ENCODE peak calls at places on chromosomes 16 and 17, in eight cellular contexts. S, W, B, R, X, F, N and Z are unnamed samples. For H3K9me3, the result is how much of the 10 kb centered on the place peaks cover.

GRCh38 chr17:64133546-64134215 is 3.7 kb upstream of the ERN1 start:
- DNase-seq in S (peak), W (no peak), B (no peak), R (no peak), X (peak), F (no peak), N (no peak), Z (peak)

GRCh38 chr16:70677499-70678120 is 8.2 kb downstream of the MTSS2 start:
- DNase-seq in S (no peak), W (no peak), B (no peak), R (no peak), X (no peak), F (no peak), N (no peak), Z (no peak)

GRCh38 chr17:47063475-47063874 is 84.4 kb upstream of the RPRML start:
- DNase-seq in S (no peak), W (no peak), B (no peak), R (no peak), X (no peak), F (no peak), N (no peak), Z (no peak)

GRCh38 chr16:31527617-31528287 is at the start of gene AHSP:
- DNase-seq in S (no peak), W (no peak), B (no peak), R (no peak), X (no peak), F (no peak), N (no peak), Z (no peak)

GRCh38 chr17:33982872-33983271 is 272.2 kb upstream of the CCL2 start:
- DNase-seq in S (no peak), W (no peak), B (no peak), R (no peak), X (no peak), F (no peak), N (no peak), Z (no peak)

GRCh38 chr16:1781758-1782407 is 488 bp downstream of the SPSB3 start:
- DNase-seq in S (no peak), W (no peak), B (no peak), R (no peak), X (no peak), F (no peak), N (peak), Z (peak)

GRCh38 chr17:17728550-17729251 is 47.4 kb downstream of the RAI1 start:
- DNase-seq in S (peak), W (no peak), B (no peak), R (no peak), X (no peak), F (no peak), N (peak), Z (no peak)

GRCh38 chr17:76635659-76636360 is 7.7 kb downstream of the ST6GALNAC1 start:
- DNase-seq in S (peak), W (no peak), B (no peak), R (no peak), X (no peak), F (no peak), N (no peak), Z (no peak)

GRCh38 chr17:38925263-38925995 is at the start of gene LASP1NB:
- DNase-seq in S (no peak), W (no peak), B (no peak), R (no peak), X (peak), F (peak), N (no peak), Z (no peak)

GRCh38 chr17:32269377-32269776 is 3.7 kb downstream of the RHBDL3 start:
- DNase-seq in S (no peak), W (no peak), B (peak), R (no peak), X (no peak), F (no peak), N (no peak), Z (no peak)

GRCh38 chr17:58520843-58521430 is 6.5 kb upstream of the MTMR4 start:
- DNase-seq in S (peak), W (no peak), B (no peak), R (no peak), X (no peak), F (no peak), N (no peak), Z (peak)

GRCh38 chr16:30395992-30396560 is 856 bp downstream of the ZNF48 start:
- DNase-seq in S (no peak), W (no peak), B (no peak), R (no peak), X (no peak), F (no peak), N (no peak), Z (peak)

GRCh38 chr16:75402174-75402820 is 31.0 kb downstream of the CFDP1 start:
- DNase-seq in S (peak), W (no peak), B (no peak), R (no peak), X (no peak), F (no peak), N (no peak), Z (peak)

GRCh38 chr16:70018254-70018653 is 67.1 kb downstream of the CLEC18A start:
- DNase-seq in S (peak), W (no peak), B (no peak), R (no peak), X (no peak), F (no peak), N (peak), Z (peak)

GRCh38 chr17:67708378-67708777 is 9.4 kb upstream of the NOL11 start:
- DNase-seq in S (no peak), W (no peak), B (no peak), R (no peak), X (no peak), F (no peak), N (no peak), Z (no peak)

GRCh38 chr17:73192219-73192893 is 499 bp upstream of the COG1 start:
- DNase-seq in S (peak), W (peak), B (peak), R (peak), X (peak), F (peak), N (peak), Z (peak)

GRCh38 chr17:33072421-33073175 is 81.0 kb downstream of the SPACA3 start:
- DNase-seq in S (peak), W (no peak), B (no peak), R (no peak), X (no peak), F (no peak), N (no peak), Z (no peak)

GRCh38 chr16:65068151-65068740 is 53.6 kb downstream of the CDH11 start:
- DNase-seq in S (no peak), W (no peak), B (no peak), R (no peak), X (peak), F (no peak), N (no peak), Z (peak)

GRCh38 chr17:2691069-2691871 is 20.3 kb downstream of the CLUH start:
- DNase-seq in S (no peak), W (peak), B (no peak), R (no peak), X (no peak), F (peak), N (no peak), Z (no peak)

GRCh38 chr17:64216030-64216384 is 47.1 kb downstream of the TEX2 start:
- DNase-seq in S (no peak), W (no peak), B (no peak), R (no peak), X (peak), F (no peak), N (no peak), Z (no peak)

GRCh38 chr16:88781140-88782077 is 3.6 kb downstream of the PIEZO1 start:
- DNase-seq in S (peak), W (peak), B (no peak), R (no peak), X (no peak), F (no peak), N (peak), Z (no peak)

GRCh38 chr17:78611636-78612035 is 34.4 kb upstream of the DNAH17 start:
- DNase-seq in S (no peak), W (no peak), B (no peak), R (peak), X (peak), F (no peak), N (no peak), Z (no peak)

GRCh38 chr16:68401871-68402747 is 46.2 kb downstream of the SMPD3 start:
- DNase-seq in S (peak), W (no peak), B (no peak), R (no peak), X (peak), F (no peak), N (no peak), Z (no peak)

GRCh38 chr16:81429045-81429521 is 15.5 kb upstream of the CMIP start:
- DNase-seq in S (peak), W (no peak), B (peak), R (no peak), X (peak), F (no peak), N (peak), Z (peak)

GRCh38 chr16:82979406-82980111 is 352.8 kb downstream of the CDH13 start:
- DNase-seq in S (no peak), W (no peak), B (no peak), R (no peak), X (peak), F (no peak), N (no peak), Z (no peak)

GRCh38 chr16:278863-279366 is 1.5 kb upstream of the ARHGDIG start:
- DNase-seq in S (peak), W (no peak), B (no peak), R (no peak), X (peak), F (no peak), N (no peak), Z (peak)

GRCh38 chr16:12833939-12834338 is 30.3 kb upstream of the CPPED1 start:
- DNase-seq in S (peak), W (no peak), B (no peak), R (no peak), X (no peak), F (no peak), N (no peak), Z (no peak)

GRCh38 chr17:2853111-2853721 is 57.0 kb downstream of the RAP1GAP2 start:
- DNase-seq in S (peak), W (peak), B (peak), R (no peak), X (peak), F (peak), N (peak), Z (no peak)

GRCh38 chr16:4783951-4784336 is 4.2 kb downstream of the SEPTIN12 start:
- DNase-seq in S (no peak), W (no peak), B (no peak), R (no peak), X (no peak), F (no peak), N (no peak), Z (no peak)

GRCh38 chr16:66087308-66087707 is 279.2 kb upstream of the CDH5 start:
- DNase-seq in S (no peak), W (no peak), B (no peak), R (no peak), X (no peak), F (no peak), N (no peak), Z (no peak)

GRCh38 chr17:5837055-5837491 is 233.1 kb upstream of the WSCD1 start:
- DNase-seq in S (peak), W (no peak), B (no peak), R (peak), X (no peak), F (no peak), N (no peak), Z (no peak)

GRCh38 chr16:24966031-24966430 is 49.1 kb downstream of the ARHGAP17 start:
- DNase-seq in S (no peak), W (no peak), B (no peak), R (no peak), X (no peak), F (no peak), N (no peak), Z (no peak)

GRCh38 chr17:56896217-56896967 is 17.5 kb downstream of the TRIM25 start:
- DNase-seq in S (no peak), W (no peak), B (no peak), R (no peak), X (no peak), F (no peak), N (no peak), Z (no peak)

GRCh38 chr17:17305282-17305801 is 2.2 kb downstream of the NT5M start:
- DNase-seq in S (no peak), W (no peak), B (no peak), R (no peak), X (no peak), F (no peak), N (peak), Z (no peak)

GRCh38 chr16:57677622-57678369 is 9.7 kb downstream of the ADGRG3 start:
- DNase-seq in S (peak), W (no peak), B (peak), R (no peak), X (no peak), F (no peak), N (no peak), Z (no peak)

GRCh38 chr17:70995997-70996396 is 826.7 kb downstream of the KCNJ2 start:
- DNase-seq in S (no peak), W (no peak), B (no peak), R (no peak), X (no peak), F (no peak), N (no peak), Z (no peak)
- H3K9me3 ChIP-seq in S (under half), W (under half), B (under half), R (under half), X (under half), F (under half), N (under half), Z (under half)

GRCh38 chr17:82270651-82271050 is 2.8 kb downstream of the CSNK1D start:
- DNase-seq in S (no peak), W (no peak), B (no peak), R (no peak), X (no peak), F (no peak), N (no peak), Z (no peak)

GRCh38 chr17:82271401-82271800 is 2.1 kb downstream of the CSNK1D start:
- DNase-seq in S (no peak), W (no peak), B (no peak), R (no peak), X (no peak), F (no peak), N (no peak), Z (no peak)

GRCh38 chr17:82267575-82268379 is 5.7 kb downstream of the CSNK1D start:
- DNase-seq in S (peak), W (peak), B (peak), R (peak), X (peak), F (peak), N (peak), Z (no peak)

GRCh38 chr17:82269138-82269881 is 4.2 kb downstream of the CSNK1D start:
- DNase-seq in S (no peak), W (no peak), B (no peak), R (no peak), X (no peak), F (no peak), N (peak), Z (no peak)

GRCh38 chr17:82269882-82270500 is 3.5 kb downstream of the CSNK1D start:
- DNase-seq in S (no peak), W (no peak), B (no peak), R (no peak), X (no peak), F (no peak), N (no peak), Z (no peak)
- H3K27ac ChIP-seq in S (no peak), W (peak), B (no peak), R (peak), X (no peak), F (no peak), N (peak), Z (no peak)

DNA sequence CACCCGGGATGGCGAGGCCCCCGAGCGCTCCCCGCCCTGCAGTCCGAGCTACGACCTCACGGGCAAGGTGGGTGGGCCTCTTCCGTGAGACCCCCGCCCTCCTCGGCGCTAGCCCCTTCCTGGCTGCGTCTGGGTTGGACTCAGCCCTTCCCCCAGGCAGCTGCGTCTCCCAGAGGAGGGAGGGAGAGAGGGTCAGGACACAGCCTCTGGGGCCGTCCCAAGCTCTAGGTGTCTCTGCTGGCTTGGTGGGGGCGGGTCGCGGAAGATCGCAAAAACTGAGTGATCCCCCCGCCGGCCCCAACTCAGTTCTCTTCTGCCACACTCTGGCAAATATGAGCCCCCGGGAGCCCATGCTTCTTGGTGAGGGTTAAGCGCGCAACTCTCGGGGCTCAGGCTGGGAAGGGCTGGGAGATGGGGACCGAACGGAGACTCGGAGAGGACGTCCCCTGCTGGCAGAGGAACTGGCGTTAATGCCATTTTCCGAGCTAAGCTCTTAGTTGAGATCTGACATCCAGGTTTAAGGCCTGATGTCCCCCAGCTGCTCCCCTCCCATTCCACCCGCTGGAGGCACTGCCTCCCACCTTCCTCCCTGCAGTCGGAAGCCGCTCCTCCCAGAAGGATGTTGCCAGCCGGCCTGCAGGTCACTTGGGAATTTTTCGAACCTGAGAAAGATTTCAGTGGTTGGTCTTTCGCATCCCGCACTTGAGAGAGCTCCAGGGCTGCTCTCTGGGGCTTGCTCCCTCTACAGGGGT is 419 bp downstream of the RAB37 start:
- DNase-seq in S (peak), W (no peak), B (no peak), R (no peak), X (no peak), F (no peak), N (peak), Z (peak)
- TF ChIP-seq CTCF in S (peak), W (no peak), B (peak), R (peak), X (peak), F (no peak), N (peak), Z (peak)

GRCh38 chr16:46496701-46497100 is 124.5 kb downstream of the SHCBP1 start:
- DNase-seq in S (no peak), W (no peak), B (no peak), R (no peak), X (no peak), F (no peak), N (no peak), Z (no peak)
- H3K9me3 ChIP-seq in S (under half), W (under half), B (under half), R (under half), X (under half), F (under half), N (under half), Z (under half)

GRCh38 chr17:66349549-66350245 is 47.3 kb downstream of the PRKCA start:
- DNase-seq in S (no peak), W (no peak), B (no peak), R (no peak), X (no peak), F (no peak), N (no peak), Z (no peak)
- H3K27ac ChIP-seq in S (peak), W (no peak), B (no peak), R (peak), X (no peak), F (no peak), N (peak), Z (no peak)

DNA sequence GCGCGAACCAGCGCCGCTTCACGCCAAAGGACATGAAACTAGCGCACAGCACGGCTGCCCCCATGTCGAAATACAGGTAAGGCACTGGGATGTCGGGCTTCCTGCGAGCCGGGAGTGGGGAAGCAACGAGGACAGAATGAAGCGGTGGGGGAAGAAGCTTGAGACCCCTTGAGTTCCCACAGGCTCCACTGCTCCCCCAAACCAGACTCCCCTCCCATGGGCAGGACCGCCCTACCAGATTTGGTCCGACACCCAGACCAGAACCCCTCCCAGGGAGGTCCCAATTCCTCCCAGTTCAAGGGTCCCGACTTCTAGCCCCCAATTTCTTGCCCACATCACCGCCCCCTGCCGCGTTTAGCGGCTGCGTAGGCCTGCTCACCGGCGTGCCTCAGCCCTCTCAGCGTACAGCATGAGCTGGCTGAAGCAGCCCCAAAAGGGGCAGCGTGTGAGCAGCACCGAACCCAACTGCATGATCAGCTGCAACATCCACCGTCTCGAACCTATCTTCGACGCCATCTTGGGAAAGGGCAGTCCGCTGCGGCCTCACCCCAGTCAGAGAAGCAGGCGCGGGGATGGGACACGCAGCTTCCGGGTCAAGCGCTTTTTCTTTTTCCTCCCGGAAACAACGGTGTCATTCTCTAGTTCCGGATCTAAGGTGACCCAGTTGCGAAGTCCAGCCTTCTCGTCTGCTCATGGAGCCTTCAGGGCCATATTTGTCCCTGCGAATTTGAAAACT is at the start of gene TMEM101:
- DNase-seq in S (peak), W (peak), B (peak), R (peak), X (peak), F (peak), N (peak), Z (peak)
- TF ChIP-seq CTCF in S (no peak), W (no peak), B (no peak), R (no peak), X (no peak), F (no peak), N (no peak), Z (no peak)

DNA sequence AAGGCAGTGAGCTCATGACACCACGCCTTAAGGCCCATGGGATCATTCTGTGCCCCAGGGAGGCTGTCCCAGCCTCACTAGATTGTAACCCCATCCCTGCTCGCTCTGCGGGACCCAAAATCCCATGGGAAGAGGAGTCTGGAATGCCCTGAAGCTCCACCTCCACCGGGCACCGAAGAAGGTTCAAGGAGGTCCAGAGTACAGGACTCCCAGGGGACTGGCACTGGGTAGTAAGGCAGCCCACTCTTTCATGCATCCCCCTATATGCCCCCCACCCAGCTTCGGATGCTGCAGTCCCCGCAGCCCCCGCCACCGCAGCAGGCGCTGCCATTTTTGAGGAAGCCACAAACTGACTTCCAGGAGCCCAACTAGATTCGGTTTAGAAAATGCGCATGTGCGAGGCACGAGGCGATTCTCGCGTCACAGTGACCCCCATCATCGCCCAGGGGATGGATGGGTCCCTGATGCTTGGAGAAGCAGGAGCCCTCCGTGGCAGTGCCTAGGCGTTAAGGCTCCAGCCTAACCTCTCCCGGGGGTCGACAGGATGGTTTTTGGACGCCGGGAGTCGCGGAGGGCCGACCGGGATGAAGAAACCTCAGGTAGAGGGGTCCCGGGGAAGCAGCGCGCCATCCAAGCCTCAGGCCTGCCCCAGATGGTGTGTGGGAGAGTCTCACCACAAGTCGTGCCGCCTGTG is 1681.0 kb downstream of the TP53TG3F start:
- DNase-seq in S (no peak), W (no peak), B (no peak), R (no peak), X (no peak), F (no peak), N (no peak), Z (no peak)
- H3K9me3 ChIP-seq in S (under half), W (under half), B (under half), R (half or more), X (under half), F (under half), N (under half), Z (under half)